ENCODE peak calls at places on chromosomes 6 and 20, in six cellular contexts. B is GM23338, M is adrenal gland, W is psoas muscle, A is tibial artery, Y is uterus. G is an unnamed sample.

GRCh38 chr6:169174516-169175359 is 78.9 kb downstream of the THBS2 start:
- DNase-seq in B (no peak), M (no peak), W (no peak), A (no peak), Y (no peak), G (no peak)

GRCh38 chr6:142693446-142693845 is 251.5 kb downstream of the HIVEP2 start:
- DNase-seq in B (no peak), M (no peak), W (no peak), A (no peak), Y (no peak), G (no peak)

GRCh38 chr6:16544006-16544405 is 217.3 kb downstream of the ATXN1 start:
- DNase-seq in B (peak), M (peak), W (peak), A (peak), Y (no peak), G (no peak)

GRCh38 chr20:37936451-37936850 is 33.5 kb downstream of the VSTM2L start:
- DNase-seq in B (no peak), M (no peak), W (no peak), A (no peak), Y (no peak), G (no peak)

GRCh38 chr6:118892248-118893094 is 1.5 kb upstream of the ASF1A start:
- DNase-seq in B (no peak), M (no peak), W (no peak), A (no peak), Y (no peak), G (no peak)

GRCh38 chr20:49534314-49534713 is 33.6 kb downstream of the PTGIS start:
- DNase-seq in B (peak), M (peak), W (no peak), A (no peak), Y (peak), G (peak)

GRCh38 chr6:86936834-86937218 is 502 bp upstream of the HTR1E start:
- DNase-seq in B (peak), M (no peak), W (no peak), A (no peak), Y (no peak), G (no peak)

GRCh38 chr6:109069746-109070145 is 24.9 kb downstream of the SESN1 start:
- DNase-seq in B (no peak), M (no peak), W (no peak), A (no peak), Y (no peak), G (no peak)

GRCh38 chr20:58439974-58440767 is 51.1 kb downstream of the VAPB start:
- DNase-seq in B (no peak), M (no peak), W (no peak), A (no peak), Y (no peak), G (no peak)

GRCh38 chr20:20593447-20594170 is 118.8 kb downstream of the RALGAPA2 start:
- DNase-seq in B (peak), M (peak), W (no peak), A (no peak), Y (no peak), G (peak)

DNA sequence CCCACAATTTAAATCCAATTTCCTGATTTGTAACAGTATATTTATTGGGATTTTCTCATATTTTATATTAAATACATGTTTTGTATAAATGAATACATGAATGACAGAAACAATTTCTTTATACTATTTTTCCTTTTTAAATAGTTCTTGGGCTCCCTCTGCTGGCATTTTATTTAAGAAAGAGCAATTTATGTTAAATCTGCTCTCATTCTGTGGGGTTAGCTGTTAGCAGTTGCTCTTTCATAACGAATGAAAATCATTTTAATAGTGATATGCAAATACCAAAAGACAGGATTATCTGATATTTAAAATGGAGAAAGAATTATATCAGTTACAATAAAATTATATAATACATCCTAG is 118.3 kb downstream of the RALGAPA2 start:
- DNase-seq in B (peak), M (no peak), W (no peak), A (no peak), Y (no peak), G (peak)
- TF ChIP-seq CTCF in B (no peak), M (no peak), W (no peak), A (peak), Y (peak), G (peak)

GRCh38 chr6:34030831-34031566 is 114.9 kb downstream of the GRM4 start:
- DNase-seq in B (peak), M (no peak), W (no peak), A (no peak), Y (no peak), G (no peak)
- TF ChIP-seq CTCF in B (peak), M (no peak), W (no peak), A (no peak), Y (no peak), G (no peak)

GRCh38 chr6:37695273-37695672 is 2.4 kb downstream of the MDGA1 start:
- DNase-seq in B (no peak), M (no peak), W (no peak), A (no peak), Y (no peak), G (no peak)

GRCh38 chr6:37696220-37696840 is 1.4 kb downstream of the MDGA1 start:
- DNase-seq in B (peak), M (peak), W (peak), A (no peak), Y (peak), G (peak)

GRCh38 chr6:37695857-37696219 is 1.8 kb downstream of the MDGA1 start:
- DNase-seq in B (no peak), M (no peak), W (no peak), A (no peak), Y (no peak), G (no peak)

GRCh38 chr6:37698264-37699137 is 818 bp upstream of the MDGA1 start:
- DNase-seq in B (peak), M (peak), W (peak), A (no peak), Y (peak), G (peak)

DNA sequence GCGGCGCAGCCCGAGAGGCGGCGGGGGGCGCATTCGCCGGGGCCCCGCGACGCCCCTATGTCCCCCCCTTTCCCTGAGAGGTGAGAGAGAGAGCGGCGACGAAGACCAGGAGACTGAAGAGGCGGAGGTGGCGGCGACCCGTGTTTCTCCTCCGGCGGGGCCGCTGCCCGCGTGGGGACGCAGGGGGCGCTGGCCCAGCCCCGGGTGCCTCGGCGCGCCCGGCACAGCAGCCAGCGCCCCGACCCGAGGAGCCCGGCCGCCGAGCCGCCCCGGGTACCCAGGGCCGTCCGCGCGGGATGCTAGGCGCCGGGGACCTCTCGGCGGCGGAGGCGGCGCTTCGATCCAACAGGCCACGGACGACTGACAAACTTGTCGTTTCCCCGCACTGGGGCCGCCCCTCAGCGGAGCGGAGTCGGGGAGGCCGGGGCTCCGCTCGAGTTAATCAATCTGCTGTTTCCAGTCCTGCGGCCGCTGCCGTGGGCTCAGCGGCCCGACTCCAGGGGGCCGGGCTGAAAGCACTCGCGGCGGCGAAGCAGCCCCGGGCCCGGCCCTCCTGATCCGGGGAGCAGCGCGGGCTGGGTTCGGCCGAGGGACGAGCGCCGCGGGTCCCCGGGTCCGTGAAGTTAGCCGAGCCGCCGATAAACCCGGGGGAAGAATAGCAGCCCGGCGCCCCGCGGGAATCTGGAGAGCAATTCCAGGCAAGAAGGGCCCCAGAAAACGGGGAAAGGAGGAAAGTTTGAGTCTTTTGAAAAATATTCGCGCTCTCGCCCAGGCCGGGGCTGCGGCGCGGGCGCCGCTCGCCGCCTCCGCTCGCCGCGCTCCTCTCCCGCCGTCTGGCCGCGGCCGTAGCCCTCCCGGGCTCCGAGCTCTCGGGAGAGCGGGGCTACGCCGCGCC is 595 bp downstream of the MDGA1 start:
- DNase-seq in B (no peak), M (peak), W (peak), A (no peak), Y (peak), G (peak)
- TF ChIP-seq CTCF in B (no peak), M (no peak), W (no peak), A (peak), Y (peak), G (peak)

GRCh38 chr6:138769102-138769676 is 4.4 kb upstream of the CCDC28A start:
- DNase-seq in B (no peak), M (no peak), W (no peak), A (no peak), Y (no peak), G (no peak)

DNA sequence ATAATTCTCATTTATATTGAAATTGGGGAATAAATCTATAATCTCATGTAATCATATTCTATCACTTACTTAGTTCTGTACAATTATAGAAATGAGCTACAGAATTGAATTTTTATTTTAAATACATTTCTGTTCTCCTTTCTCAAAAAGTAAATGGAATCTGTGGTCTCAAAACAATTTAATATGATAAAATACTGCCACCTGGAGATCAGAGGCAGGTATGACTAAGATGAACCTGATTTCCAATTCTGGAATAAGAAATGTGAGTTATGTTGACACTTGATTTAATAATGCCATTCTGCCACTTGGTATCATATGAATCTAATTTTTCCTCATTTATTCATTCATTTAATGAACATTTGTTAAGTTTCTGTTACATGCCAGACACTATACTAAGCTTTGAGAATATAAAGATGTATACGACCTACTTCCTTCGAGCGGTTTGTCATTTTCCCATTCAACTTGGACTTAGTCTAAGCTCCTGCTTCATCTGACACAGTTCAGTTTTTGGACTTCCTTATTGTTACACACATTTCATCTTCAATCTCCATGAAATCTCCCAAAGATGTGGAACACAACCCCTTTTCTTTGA is 7.6 kb upstream of the CCDC28A start:
- DNase-seq in B (peak), M (no peak), W (no peak), A (no peak), Y (no peak), G (peak)
- TF ChIP-seq CTCF in B (peak), M (peak), W (peak), A (peak), Y (peak), G (peak)

DNA sequence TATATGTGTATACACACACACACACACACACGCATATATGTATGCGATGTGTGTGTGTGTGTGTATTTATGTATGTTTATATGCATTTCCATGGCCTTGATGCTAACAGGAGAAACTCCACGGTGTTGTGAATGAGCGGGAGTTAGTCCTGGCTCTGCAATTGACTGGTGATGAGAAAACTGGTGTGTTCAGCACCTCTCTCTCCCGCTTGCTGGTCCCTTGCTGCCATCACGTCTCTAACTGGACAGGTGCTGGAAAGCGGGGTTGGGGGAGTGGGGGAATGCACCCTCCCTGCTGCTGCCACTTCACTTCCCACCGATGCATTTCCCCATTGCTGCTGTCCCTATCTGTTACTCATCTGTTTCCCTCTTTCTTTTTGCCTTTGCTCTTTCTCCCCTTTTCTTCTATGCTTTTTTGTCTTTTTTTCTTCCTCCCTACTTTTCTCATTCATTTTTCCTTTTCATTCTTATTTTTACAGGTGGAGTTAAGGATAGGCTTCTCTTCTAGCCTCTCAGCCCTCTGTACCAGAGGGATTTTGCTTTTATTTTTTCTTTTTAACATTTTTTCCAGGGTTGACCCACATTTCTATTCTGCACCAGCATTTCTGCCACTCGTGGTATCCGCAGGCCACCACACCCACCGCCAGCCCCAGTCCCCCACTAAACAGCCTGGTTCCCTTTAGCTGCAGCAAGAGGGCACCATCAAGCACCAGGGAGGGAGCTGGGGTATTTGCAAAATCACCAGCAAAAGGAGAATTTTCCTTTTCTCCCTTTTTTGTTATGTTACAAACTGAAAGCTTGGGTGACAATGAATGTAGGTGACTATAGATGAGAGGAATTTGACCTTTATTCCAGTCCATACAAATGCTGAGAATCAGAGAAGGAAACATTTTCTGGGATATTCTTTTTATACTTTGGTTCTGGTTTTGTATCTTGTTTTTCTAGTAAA is 115.6 kb downstream of the TCP11 start:
- DNase-seq in B (peak), M (no peak), W (no peak), A (no peak), Y (no peak), G (no peak)
- TF ChIP-seq CTCF in B (peak), M (no peak), W (no peak), A (no peak), Y (no peak), G (no peak)

GRCh38 chr6:63272397-63272796 is 47.4 kb downstream of the LGSN start:
- DNase-seq in B (peak), M (no peak), W (no peak), A (no peak), Y (no peak), G (peak)
- TF ChIP-seq CTCF in B (peak), M (no peak), W (peak), A (no peak), Y (no peak), G (peak)

DNA sequence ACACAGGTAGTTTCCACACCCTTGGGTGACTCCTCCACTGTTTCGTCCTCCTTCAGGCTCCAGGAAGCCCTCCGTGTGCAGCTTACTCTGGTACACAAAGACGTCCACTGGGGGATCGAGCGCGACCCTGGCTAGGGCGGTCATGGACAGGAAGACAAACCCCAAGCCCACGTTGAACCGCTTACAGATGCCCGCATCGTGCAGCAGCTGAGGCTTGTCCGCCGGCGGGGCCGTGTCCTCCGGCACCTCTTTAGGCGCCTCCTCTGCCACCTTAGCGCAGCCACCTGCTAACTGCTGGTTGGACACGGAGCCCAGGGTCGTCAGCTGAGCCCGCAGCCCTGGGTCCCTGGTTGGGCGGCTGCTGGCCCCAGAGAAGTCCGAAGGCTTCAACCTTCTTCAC is 309.0 kb upstream of the BTBD3 start:
- DNase-seq in B (no peak), M (no peak), W (no peak), A (no peak), Y (no peak), G (no peak)
- TF ChIP-seq CTCF in B (no peak), M (no peak), W (no peak), A (no peak), Y (no peak), G (no peak)

GRCh38 chr20:34510575-34510974 is 5.6 kb upstream of the DYNLRB1 start:
- DNase-seq in B (no peak), M (no peak), W (no peak), A (no peak), Y (no peak), G (no peak)
- TF ChIP-seq CTCF in B (no peak), M (no peak), W (no peak), A (no peak), Y (no peak), G (no peak)